ENCODE peak calls at places on chromosomes 16 and 17, in four cellular contexts. One of them, this sample, is unnamed.

GRCh38 chr16:72850863-72851262 is 197.1 kb downstream of the ZFHX3 start:
- DNase-seq in GM12878: no peak
- DNase-seq in SK-N-SH: no peak
- DNase-seq in A549: no peak
- DNase-seq in this sample: no peak

GRCh38 chr17:27244481-27245223 is 49.3 kb upstream of the WSB1 start:
- DNase-seq in GM12878: no peak
- DNase-seq in SK-N-SH: no peak
- DNase-seq in A549: no peak
- DNase-seq in this sample: peak

GRCh38 chr17:36127882-36128369 is 24.3 kb downstream of the CCL4 start:
- DNase-seq in GM12878: no peak
- DNase-seq in SK-N-SH: no peak
- DNase-seq in A549: no peak
- DNase-seq in this sample: no peak

GRCh38 chr16:76222853-76223252 is 54.3 kb upstream of the CNTNAP4 start:
- DNase-seq in GM12878: no peak
- DNase-seq in SK-N-SH: no peak
- DNase-seq in A549: no peak
- DNase-seq in this sample: no peak

GRCh38 chr16:22369221-22369811 is 5.1 kb downstream of the CDR2 start:
- DNase-seq in GM12878: no peak
- DNase-seq in SK-N-SH: no peak
- DNase-seq in A549: no peak
- DNase-seq in this sample: peak

GRCh38 chr17:2954898-2955445 is 108.4 kb downstream of the OR1D5 start:
- DNase-seq in GM12878: no peak
- DNase-seq in SK-N-SH: no peak
- DNase-seq in A549: peak
- DNase-seq in this sample: peak

GRCh38 chr17:39541652-39542051 is 66.1 kb downstream of the NEUROD2 start:
- DNase-seq in GM12878: no peak
- DNase-seq in SK-N-SH: no peak
- DNase-seq in A549: no peak
- DNase-seq in this sample: no peak

GRCh38 chr17:4499431-4500187 is 928 bp downstream of the SPNS2 start:
- DNase-seq in GM12878: no peak
- DNase-seq in SK-N-SH: peak
- DNase-seq in A549: peak
- DNase-seq in this sample: no peak

GRCh38 chr17:59487161-59487873 is 78.1 kb upstream of the DHX40 start:
- DNase-seq in GM12878: no peak
- DNase-seq in SK-N-SH: no peak
- DNase-seq in A549: no peak
- DNase-seq in this sample: no peak

GRCh38 chr16:59905628-59906027 is 1171.5 kb upstream of the GOT2 start:
- DNase-seq in GM12878: no peak
- DNase-seq in SK-N-SH: no peak
- DNase-seq in A549: peak
- DNase-seq in this sample: no peak

GRCh38 chr16:86067516-86067915 is 168.6 kb downstream of the IRF8 start:
- DNase-seq in GM12878: no peak
- DNase-seq in SK-N-SH: no peak
- DNase-seq in A549: no peak
- DNase-seq in this sample: no peak

GRCh38 chr17:11928436-11928835 is 68.8 kb downstream of the ZNF18 start:
- DNase-seq in GM12878: no peak
- DNase-seq in SK-N-SH: no peak
- DNase-seq in A549: no peak
- DNase-seq in this sample: peak

GRCh38 chr17:18035704-18036103 is 3.3 kb downstream of the ATPAF2 start:
- DNase-seq in GM12878: no peak
- DNase-seq in SK-N-SH: no peak
- DNase-seq in A549: no peak
- DNase-seq in this sample: no peak

GRCh38 chr17:78109489-78109761 is 19.1 kb downstream of the TMC6 start:
- DNase-seq in GM12878: no peak
- DNase-seq in SK-N-SH: no peak
- DNase-seq in A549: no peak
- DNase-seq in this sample: no peak
- TF ChIP-seq PBX3 in GM12878: no peak
- TF ChIP-seq PBX3 in SK-N-SH: no peak
- TF ChIP-seq PBX3 in A549: no peak
- TF ChIP-seq PBX3 in this sample: no peak

GRCh38 chr17:37605081-37605480 is 4.1 kb downstream of the SYNRG start:
- DNase-seq in GM12878: no peak
- DNase-seq in SK-N-SH: no peak
- DNase-seq in A549: no peak
- DNase-seq in this sample: no peak

GRCh38 chr17:37607637-37608368 is 1.4 kb downstream of the SYNRG start:
- DNase-seq in GM12878: no peak
- DNase-seq in SK-N-SH: no peak
- DNase-seq in A549: no peak
- DNase-seq in this sample: no peak

GRCh38 chr17:37609170-37610040 is at the start of gene SYNRG:
- DNase-seq in GM12878: peak
- DNase-seq in SK-N-SH: peak
- DNase-seq in A549: peak
- DNase-seq in this sample: peak

GRCh38 chr17:37608369-37609169 is 649 bp downstream of the SYNRG start:
- DNase-seq in GM12878: no peak
- DNase-seq in SK-N-SH: peak
- DNase-seq in A549: peak
- DNase-seq in this sample: peak

DNA sequence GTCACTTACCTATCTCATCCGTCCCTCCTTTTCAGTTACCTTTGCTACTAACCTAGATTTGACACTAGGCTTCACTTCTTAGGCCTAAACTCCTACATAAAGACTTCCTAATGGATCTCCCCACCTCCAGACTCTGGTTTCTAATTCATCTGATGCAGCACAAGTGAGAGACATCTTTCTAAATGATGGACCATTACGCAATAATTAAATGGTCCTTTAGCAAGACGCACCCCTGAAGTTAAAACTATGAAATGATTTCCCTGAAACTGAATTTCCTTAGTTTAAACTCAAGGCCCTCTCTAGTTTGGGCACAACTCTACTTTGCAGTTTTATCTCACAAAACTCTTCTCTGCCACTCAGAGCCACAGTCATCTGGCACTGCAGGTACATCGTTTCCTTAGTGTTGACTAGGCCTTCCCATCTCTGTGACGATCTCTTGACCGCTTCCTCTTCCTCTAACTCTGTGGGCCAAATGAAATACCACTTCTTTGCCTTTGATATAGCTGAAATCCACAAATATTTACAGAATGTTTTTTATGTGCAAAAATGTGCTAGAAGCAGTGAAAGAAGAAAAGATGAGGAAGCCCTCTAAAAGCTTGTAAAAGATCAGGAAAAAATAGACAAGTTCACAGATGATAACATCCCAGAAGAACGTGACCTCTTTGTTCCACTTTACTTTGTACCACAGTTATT is 3.3 kb downstream of the SYNRG start:
- DNase-seq in GM12878: no peak
- DNase-seq in SK-N-SH: no peak
- DNase-seq in A549: no peak
- DNase-seq in this sample: no peak
- TF ChIP-seq PBX3 in GM12878: no peak
- TF ChIP-seq PBX3 in SK-N-SH: no peak
- TF ChIP-seq PBX3 in A549: no peak
- TF ChIP-seq PBX3 in this sample: no peak

GRCh38 chr16:87843678-87844373 is 25.5 kb downstream of the SLC7A5 start:
- DNase-seq in GM12878: no peak
- DNase-seq in SK-N-SH: no peak
- DNase-seq in A549: no peak
- DNase-seq in this sample: no peak

GRCh38 chr16:87845213-87845612 is 24.1 kb downstream of the SLC7A5 start:
- DNase-seq in GM12878: no peak
- DNase-seq in SK-N-SH: no peak
- DNase-seq in A549: no peak
- DNase-seq in this sample: no peak

GRCh38 chr16:87844809-87845208 is 24.5 kb downstream of the SLC7A5 start:
- DNase-seq in GM12878: no peak
- DNase-seq in SK-N-SH: no peak
- DNase-seq in A549: no peak
- DNase-seq in this sample: no peak

GRCh38 chr16:87845807-87846619 is 23.3 kb downstream of the SLC7A5 start:
- DNase-seq in GM12878: no peak
- DNase-seq in SK-N-SH: no peak
- DNase-seq in A549: no peak
- DNase-seq in this sample: no peak

GRCh38 chr16:87844374-87844733 is 25.0 kb downstream of the SLC7A5 start:
- DNase-seq in GM12878: no peak
- DNase-seq in SK-N-SH: no peak
- DNase-seq in A549: no peak
- DNase-seq in this sample: no peak
- TF ChIP-seq PBX3 in GM12878: no peak
- TF ChIP-seq PBX3 in SK-N-SH: no peak
- TF ChIP-seq PBX3 in A549: no peak
- TF ChIP-seq PBX3 in this sample: no peak

DNA sequence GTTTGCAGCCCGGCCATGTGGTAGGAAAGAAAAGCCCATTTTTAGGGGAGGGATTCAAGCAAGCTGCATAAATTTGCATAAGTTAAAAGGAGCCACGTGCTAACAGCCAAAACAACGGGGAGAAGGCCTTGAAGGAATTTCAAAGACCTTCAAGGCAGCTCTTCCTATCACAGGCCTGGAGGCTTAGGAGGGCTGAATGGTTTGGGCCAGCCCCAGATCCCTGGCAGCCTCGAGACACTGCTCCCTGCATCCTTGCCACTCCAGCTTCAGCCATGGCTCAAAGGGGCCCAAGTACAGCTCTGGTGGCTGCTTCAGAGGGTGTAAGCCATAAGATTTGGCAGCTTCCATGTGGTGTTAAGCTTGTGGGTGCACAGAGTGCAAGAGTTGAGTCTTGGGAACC is 22.6 kb downstream of the PRDM7 start:
- DNase-seq in GM12878: no peak
- DNase-seq in SK-N-SH: no peak
- DNase-seq in A549: no peak
- DNase-seq in this sample: no peak
- TF ChIP-seq PBX3 in GM12878: no peak
- TF ChIP-seq PBX3 in SK-N-SH: no peak
- TF ChIP-seq PBX3 in A549: no peak
- TF ChIP-seq PBX3 in this sample: no peak

DNA sequence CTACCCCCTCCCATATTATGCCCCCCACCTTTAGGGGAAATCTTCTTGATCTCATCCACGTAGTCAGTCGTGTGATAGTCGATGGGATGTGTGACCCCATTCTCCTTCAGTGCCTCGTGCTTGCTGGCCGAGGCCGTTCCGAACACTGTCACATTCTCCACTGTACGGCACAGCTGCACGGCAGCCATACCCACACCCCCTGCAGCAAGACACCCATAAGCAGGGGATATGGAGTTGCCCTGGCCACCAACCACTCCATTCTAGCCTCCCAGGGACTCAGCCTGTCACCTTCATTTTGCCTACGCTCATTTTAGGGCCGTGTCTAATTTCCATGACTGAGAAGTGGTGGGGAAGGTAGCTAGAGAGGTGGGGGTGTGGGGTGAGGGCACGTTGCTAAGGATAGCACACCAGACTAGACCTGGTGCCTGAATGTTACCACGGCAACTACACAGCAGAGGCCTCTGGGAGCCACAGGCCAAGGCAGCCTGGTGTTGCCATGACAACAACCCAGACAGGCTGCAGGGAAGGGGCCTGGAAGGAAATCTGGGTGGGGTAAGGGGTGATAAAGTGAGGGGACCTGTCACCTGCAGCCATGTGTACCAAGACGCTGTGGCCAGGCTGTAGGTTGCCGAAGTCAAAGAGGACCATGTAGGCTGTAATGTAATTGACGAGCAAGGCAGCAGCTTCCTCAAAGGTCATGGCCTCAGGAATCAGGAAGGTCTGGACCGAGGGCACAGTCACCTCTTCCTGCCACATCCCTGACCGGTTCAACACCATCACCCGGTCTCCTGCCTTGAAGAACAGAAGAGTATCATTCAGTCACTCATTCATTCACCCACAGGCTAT is 4.0 kb downstream of the VAT1 start:
- DNase-seq in GM12878: no peak
- DNase-seq in SK-N-SH: peak
- DNase-seq in A549: no peak
- DNase-seq in this sample: no peak
- TF ChIP-seq PBX3 in GM12878: no peak
- TF ChIP-seq PBX3 in SK-N-SH: no peak
- TF ChIP-seq PBX3 in A549: no peak
- TF ChIP-seq PBX3 in this sample: no peak

DNA sequence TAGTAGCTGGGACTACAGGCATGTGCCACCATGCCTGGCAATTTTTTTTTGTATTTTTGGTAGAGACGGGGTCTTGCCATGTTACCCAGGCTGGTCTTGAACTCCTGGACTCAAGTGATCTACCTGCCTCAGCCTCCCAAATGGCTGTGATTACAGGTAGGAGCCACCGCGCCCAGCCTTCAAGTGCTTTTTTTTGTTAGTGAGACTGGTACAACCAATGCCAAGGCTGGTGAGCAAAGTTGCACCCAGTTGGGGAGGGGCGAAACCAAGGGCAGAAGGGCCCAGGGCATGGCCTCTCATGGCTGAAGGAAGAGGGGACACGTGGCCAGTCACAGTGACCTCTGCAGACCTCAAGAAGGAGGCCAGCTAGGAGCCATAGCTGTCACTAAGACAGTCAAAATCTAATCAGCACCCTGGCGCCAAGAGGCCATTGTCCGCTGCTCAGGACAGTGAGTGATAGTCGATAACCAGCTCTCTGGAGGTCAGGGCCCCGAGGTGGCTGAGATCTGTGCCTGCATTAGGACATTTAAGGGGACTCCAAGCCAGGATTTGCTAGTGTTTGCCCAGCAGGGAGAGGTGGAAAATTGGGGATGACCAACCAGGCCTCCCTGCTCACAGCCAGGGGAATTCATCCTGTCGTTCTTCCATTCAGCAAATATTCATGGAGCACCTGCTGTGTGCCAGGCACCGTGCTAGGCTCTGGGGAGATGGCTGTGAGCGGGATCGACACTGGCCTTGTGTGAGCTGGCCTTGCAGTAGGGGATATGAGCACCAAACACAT is 10.2 kb downstream of the IL4R start:
- DNase-seq in GM12878: no peak
- DNase-seq in SK-N-SH: no peak
- DNase-seq in A549: no peak
- DNase-seq in this sample: no peak
- TF ChIP-seq PBX3 in GM12878: no peak
- TF ChIP-seq PBX3 in SK-N-SH: no peak
- TF ChIP-seq PBX3 in A549: no peak
- TF ChIP-seq PBX3 in this sample: no peak

GRCh38 chr16:81730090-81731051 is 48.7 kb upstream of the PLCG2 start:
- DNase-seq in GM12878: no peak
- DNase-seq in SK-N-SH: peak
- DNase-seq in A549: peak
- DNase-seq in this sample: peak
- TF ChIP-seq PBX3 in GM12878: no peak
- TF ChIP-seq PBX3 in SK-N-SH: no peak
- TF ChIP-seq PBX3 in A549: peak
- TF ChIP-seq PBX3 in this sample: no peak